ENCODE peak calls at places on chromosome 19, in eight cellular contexts. L is astrocyte of the spinal cord, Y is endodermal cell, G is dorsolateral prefrontal cortex, F is prostate gland, P is IMR-90, X is BJ, W is breast epithelium. I is an unnamed sample.

GRCh38 chr19:45446295-45446694 is 21.5 kb upstream of the FOSB start:
- DNase-seq in L (peak; percentile 53), Y (no peak), F (no peak), X (no peak), P (peak; percentile 52), W (no peak), G (no peak), I (no peak)

GRCh38 chr19:4474504-4475136 is 2.5 kb downstream of the HDGFL2 start:
- DNase-seq in P (peak; percentile 68), Y (peak; percentile 94), F (no peak), L (peak; percentile 70), X (peak; percentile 19), W (no peak), G (no peak), I (no peak)

GRCh38 chr19:12764698-12765097 is 10.7 kb downstream of the HOOK2 start:
- DNase-seq in W (no peak), X (no peak), F (no peak), G (no peak), L (no peak), Y (no peak), P (no peak), I (no peak)

GRCh38 chr19:55453861-55454260 is 7.6 kb downstream of the ISOC2 start:
- DNase-seq in G (no peak), L (no peak), F (no peak), Y (no peak), X (no peak), W (no peak), P (no peak), I (no peak)

GRCh38 chr19:18607222-18608101 is 863 bp upstream of the CRLF1 start:
- DNase-seq in Y (peak; percentile 71), W (no peak), G (no peak), F (no peak), P (no peak), X (no peak), L (no peak), I (no peak)

GRCh38 chr19:39996218-39996810 is 546 bp upstream of the ZNF546 start:
- DNase-seq in F (no peak), W (no peak), G (no peak), P (peak; percentile 70), X (peak; percentile 14), Y (no peak), L (peak; percentile 68), I (no peak)

GRCh38 chr19:29660835-29661234 is 4.4 kb upstream of the PLEKHF1 start:
- DNase-seq in X (no peak), P (no peak), F (no peak), W (no peak), G (no peak), L (no peak), Y (no peak), I (no peak)

GRCh38 chr19:32647361-32647760 is 27.6 kb downstream of the ANKRD27 start:
- DNase-seq in Y (no peak), G (no peak), L (no peak), F (no peak), W (no peak), P (no peak), X (no peak), I (no peak)

GRCh38 chr19:49642488-49643035 is 553 bp downstream of the SCAF1 start:
- DNase-seq in G (no peak), Y (no peak), L (no peak), F (no peak), W (no peak), X (no peak), P (no peak), I (no peak)

GRCh38 chr19:5001547-5002131 is 32.7 kb downstream of the KDM4B start:
- DNase-seq in L (peak; percentile 67), W (no peak), G (no peak), P (peak; percentile 71), Y (peak; percentile 81), F (no peak), X (peak; percentile 34), I (no peak)

GRCh38 chr19:48636859-48637448 is at the start of gene DBP:
- DNase-seq in L (no peak), X (no peak), G (no peak), P (no peak), F (no peak), Y (peak; percentile 83), W (peak; percentile 72), I (no peak)

GRCh38 chr19:35498220-35498619 is 8.0 kb upstream of the KRTDAP start:
- DNase-seq in F (no peak), G (no peak), L (no peak), P (no peak), Y (no peak), W (no peak), X (no peak), I (no peak)

GRCh38 chr19:35502751-35503150 is 10.7 kb downstream of the DMKN start:
- DNase-seq in Y (no peak), G (no peak), P (no peak), W (no peak), X (no peak), L (no peak), F (no peak), I (no peak)

GRCh38 chr19:35498984-35499383 is 8.7 kb upstream of the KRTDAP start:
- DNase-seq in X (no peak), F (no peak), W (no peak), L (no peak), Y (no peak), P (no peak), G (no peak), I (no peak)

GRCh38 chr19:35500611-35501010 is 10.3 kb upstream of the KRTDAP start:
- DNase-seq in P (no peak), F (no peak), Y (no peak), W (no peak), L (no peak), X (no peak), G (no peak), I (no peak)

DNA sequence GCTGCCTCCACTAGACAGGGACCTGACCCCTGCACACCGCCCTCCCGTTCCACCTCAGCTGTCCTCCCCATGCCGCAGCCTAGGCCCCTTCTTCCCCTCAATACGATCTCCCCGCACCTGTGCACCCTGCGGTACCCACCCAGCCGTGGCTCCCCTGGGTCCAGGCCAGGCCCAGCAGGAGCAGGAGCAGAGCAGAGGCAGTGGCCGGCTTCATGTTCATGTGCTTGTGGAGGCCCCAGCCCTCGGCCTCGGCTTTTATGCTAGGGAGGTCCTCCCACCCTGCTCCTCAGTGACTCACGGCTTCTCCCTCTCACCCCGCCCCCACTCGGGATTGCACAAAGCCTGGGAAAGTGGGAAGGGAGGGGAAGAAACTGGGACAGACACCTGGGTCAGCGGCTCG is 11.4 kb upstream of the KRTDAP start:
- DNase-seq in W (no peak), P (no peak), Y (peak; percentile 63), F (no peak), X (no peak), G (no peak), L (no peak), I (no peak)
- H3K4me3 ChIP-seq in W (no peak overlapping the region), P (no peak overlapping the region), Y (no peak overlapping the region), F (no peak overlapping the region), X (no peak overlapping the region), G (no peak overlapping the region), L (no peak overlapping the region), I (no peak overlapping the region)

DNA sequence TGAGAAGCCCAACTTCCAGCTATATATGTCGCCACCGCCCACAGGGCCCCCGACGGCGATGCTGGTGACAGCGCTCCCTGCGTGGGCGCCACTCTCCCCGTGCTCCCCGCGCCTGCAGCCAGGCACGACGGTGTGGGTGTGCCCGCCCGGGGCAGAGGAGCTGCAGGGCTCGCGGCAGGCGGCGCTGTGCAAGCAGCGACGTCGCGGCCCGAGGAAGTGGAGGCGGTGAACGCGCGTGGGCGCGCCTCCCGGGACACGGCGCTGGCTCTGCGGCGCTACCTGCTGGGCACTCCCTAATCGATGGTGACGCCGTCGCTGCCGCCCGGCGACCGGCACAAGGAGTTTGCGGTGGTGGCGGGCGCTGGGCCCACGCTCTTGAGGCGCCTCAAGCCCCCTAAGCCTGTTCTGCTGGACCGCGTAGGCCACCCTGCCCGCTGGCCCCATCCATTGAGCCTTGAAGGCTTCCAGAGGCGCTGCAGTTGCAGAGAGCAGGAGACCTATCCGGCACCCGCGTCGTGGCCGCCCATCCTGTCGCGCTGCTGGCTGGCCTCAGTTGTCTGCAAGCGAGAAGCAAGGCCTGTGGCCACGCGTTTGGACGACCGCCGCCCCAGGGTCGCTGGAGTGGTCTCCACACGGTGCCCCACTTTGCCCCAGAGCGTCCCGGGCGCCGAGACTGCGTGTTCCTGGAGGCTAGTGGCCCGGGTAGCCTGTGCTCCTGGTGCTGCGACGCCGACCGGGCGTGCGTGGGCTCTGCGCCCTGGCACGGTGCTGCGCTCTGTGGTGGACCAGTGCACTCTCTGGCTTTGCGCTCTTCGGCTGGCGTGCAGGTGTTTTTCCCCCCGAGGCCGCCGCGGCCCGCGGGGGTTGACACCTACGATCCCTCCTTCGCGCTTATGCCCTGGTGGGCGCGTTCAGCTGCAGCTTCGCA is 23.1 kb downstream of the LRFN3 start:
- DNase-seq in Y (peak; percentile 71), G (peak; percentile 67), P (no peak), L (no peak), X (no peak), W (no peak), F (no peak), I (no peak)
- TF ChIP-seq CTCF in Y (peak; percentile 59), G (peak; percentile 41), P (peak; percentile 23), L (no peak), X (peak; percentile 28), W (no peak), F (peak; percentile 16), I (no peak)

DNA sequence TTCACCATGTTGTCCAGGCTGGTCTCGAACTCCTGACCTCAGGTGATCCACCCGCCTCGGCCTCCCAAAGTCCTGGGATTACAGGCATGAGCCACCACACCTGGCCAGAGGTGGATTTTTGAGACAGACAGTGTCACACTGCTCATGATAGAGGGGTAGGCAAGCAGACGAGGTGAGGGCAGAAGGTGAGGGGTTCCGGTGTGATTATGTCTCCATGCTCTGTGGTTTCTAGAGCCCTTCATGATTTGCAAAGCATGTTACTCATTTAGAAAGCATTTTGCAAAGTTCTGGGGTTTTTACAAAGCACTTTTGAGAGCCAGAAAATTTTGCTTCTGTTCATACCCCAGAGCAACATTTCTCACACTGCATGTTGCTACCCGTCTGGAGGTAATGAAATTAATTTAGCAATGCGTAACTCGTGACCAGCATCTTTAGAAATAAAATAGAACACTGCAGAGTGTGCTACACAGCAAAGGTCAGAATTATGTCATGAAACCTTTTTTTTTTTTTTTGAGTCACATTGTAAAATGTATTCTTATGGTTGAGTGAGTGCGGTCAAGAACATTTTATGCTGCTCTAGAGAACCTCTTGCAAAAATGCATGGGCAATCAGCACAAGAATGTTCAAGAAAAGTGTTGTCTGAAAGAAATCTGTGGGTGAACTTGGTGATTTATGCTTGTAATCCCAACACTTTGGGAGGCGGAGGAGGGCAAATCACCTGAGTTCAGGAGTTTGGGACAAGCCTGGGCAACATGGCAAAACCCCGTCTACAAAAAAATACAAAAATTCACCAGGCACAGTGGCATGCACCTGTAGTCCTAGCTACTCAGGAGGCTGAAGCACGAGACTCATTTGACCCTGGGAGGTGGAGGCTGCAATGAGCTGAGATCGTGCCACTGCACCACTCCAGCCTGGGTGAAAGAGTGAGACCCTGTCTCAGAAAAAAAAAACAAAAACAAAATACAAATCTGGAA is 58.0 kb downstream of the MAP4K1 start:
- DNase-seq in X (no peak), L (no peak), G (no peak), F (no peak), P (no peak), W (peak; percentile 56), Y (no peak), I (no peak)
- H3K4me3 ChIP-seq in X (no peak overlapping the region), L (no peak overlapping the region), G (no peak overlapping the region), F (no peak overlapping the region), P (no peak overlapping the region), W (no peak overlapping the region), Y (no peak overlapping the region), I (no peak overlapping the region)

DNA sequence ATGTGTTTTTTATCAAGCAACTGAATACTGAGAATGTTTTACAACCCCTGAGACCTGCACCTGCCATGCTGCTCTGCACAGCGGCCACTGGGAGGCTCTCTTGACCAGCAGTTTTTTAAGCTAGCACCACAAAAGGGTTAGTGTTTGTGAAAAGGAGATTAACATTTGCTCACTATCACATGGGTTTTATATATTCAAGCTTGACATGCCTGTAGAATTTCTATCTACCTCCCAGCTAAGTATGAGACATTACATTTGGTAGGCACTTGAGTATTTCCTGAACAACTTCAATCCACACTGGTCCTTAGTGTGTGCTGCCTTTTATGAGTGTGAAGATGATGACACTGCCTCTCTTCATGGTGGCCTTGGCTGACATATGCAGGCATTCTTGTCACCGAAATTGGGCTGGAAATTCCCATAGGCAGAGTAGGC is 1238.9 kb downstream of the UQCRFS1 start:
- DNase-seq in F (no peak), P (no peak), W (no peak), X (no peak), L (peak; percentile 24), Y (peak; percentile 83), G (peak; percentile 54), I (no peak)
- TF ChIP-seq CTCF in F (peak; percentile 58), P (peak; percentile 29), W (peak; percentile 8), X (peak; percentile 52), L (peak; percentile 65), Y (peak; percentile 96), G (peak; percentile 83), I (no peak)